ENCODE peak calls at places on chromosome 13, in seven cellular contexts. M is neural progenitor cell; X is pancreas; O is A549; W is upper lobe of left lung; A is astrocyte of the spinal cord; C is CD8-positive, alpha-beta T cell. B is an unnamed sample.

GRCh38 chr13:77751513-77752456 is 54.3 kb downstream of the SLAIN1 start:
- DNase-seq in M (peak), X (no peak), O (peak), W (peak), A (peak), C (peak), B (peak)

GRCh38 chr13:40985596-40986327 is 33.4 kb downstream of the ELF1 start:
- DNase-seq in M (no peak), X (no peak), O (no peak), W (no peak), A (no peak), C (no peak), B (no peak)

GRCh38 chr13:113437408-113438010 is 15.8 kb downstream of the ADPRHL1 start:
- DNase-seq in M (no peak), X (peak), O (peak), W (no peak), A (no peak), C (no peak), B (no peak)

GRCh38 chr13:21670006-21670882 is 629 bp upstream of the FGF9 start:
- DNase-seq in M (peak), X (peak), O (peak), W (peak), A (peak), C (peak), B (no peak)

GRCh38 chr13:75399168-75399878 is 82.6 kb downstream of the TBC1D4 start:
- DNase-seq in M (no peak), X (no peak), O (no peak), W (no peak), A (peak), C (no peak), B (no peak)

GRCh38 chr13:81393686-81394085 is 1052.8 kb upstream of the SPRY2 start:
- DNase-seq in M (peak), X (no peak), O (no peak), W (no peak), A (no peak), C (no peak), B (no peak)

GRCh38 chr13:87810391-87810801 is 139.2 kb downstream of the SLITRK5 start:
- DNase-seq in M (peak), X (peak), O (peak), W (no peak), A (no peak), C (no peak), B (no peak)

GRCh38 chr13:72400859-72401258 is 326.6 kb downstream of the MZT1 start:
- DNase-seq in M (no peak), X (no peak), O (no peak), W (no peak), A (no peak), C (no peak), B (no peak)

GRCh38 chr13:113848431-113849260 is 15.2 kb downstream of the GAS6 start:
- DNase-seq in M (no peak), X (no peak), O (no peak), W (no peak), A (no peak), C (no peak), B (no peak)

GRCh38 chr13:113596321-113597200 is 12.0 kb downstream of the TFDP1 start:
- DNase-seq in M (no peak), X (peak), O (no peak), W (peak), A (no peak), C (no peak), B (no peak)

GRCh38 chr13:66951426-66951825 is 278.7 kb downstream of the PCDH9 start:
- DNase-seq in M (no peak), X (no peak), O (no peak), W (no peak), A (no peak), C (no peak), B (no peak)

DNA sequence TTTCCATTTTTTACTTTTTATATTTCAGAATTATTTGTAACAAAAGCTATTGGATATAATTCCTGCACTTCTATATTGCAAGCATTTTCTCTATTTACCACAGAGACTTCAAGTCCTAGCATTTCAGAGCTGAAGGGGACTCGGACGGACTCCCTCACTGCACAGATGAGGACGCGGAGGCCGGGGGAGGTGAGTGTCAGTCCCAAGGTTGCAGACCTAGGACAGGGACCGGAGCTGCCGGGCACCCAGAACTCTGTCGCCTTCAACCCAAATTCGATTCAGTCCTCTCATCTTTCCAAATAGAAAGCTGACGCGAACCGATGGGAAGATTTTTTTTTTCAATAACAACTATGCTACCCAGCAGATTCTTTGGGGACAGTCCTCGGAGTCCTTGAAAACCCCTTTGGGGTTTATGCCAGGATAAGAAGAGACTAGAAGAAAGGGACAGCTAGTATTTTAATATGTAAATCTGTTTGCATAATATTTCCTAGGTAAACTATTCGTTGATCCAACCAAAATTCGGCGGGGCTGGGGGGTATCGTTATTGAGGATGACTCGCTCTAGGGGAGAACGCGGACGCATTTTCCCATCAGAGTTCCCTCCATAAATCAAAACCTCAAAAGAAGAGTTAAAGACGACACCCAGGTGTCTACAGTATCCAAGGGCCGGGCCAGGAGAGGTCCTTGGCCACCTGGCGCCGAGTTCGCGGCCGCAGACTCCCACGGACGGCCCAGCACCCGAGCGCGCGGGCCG is 804 bp downstream of the FLT3 start:
- DNase-seq in M (peak), X (no peak), O (no peak), W (no peak), A (no peak), C (no peak), B (no peak)
- H3K4me3 ChIP-seq in M (peak), X (peak), O (no peak), W (peak), A (no peak), C (peak), B (peak)

DNA sequence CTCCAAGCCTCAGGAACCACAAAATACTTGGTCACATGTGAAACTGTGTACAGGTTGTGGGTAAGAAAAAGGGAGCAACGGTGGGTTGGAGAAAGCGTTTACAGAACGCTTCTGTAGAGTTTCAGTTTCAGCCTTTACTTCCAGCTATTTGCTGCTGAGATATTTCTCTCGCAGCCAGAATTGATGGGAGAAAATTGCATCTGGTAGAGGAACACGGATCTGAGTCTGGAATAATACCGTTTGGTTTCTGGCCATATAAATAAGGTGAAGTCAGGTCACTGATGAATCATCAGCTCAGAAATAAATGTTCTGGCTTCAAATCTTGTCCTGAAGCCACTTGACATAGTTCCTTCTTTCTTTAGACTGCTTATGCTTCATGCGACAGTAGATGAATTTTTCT is 20.3 kb upstream of the RFC3 start:
- DNase-seq in M (no peak), X (no peak), O (no peak), W (no peak), A (peak), C (no peak), B (no peak)
- H3K4me3 ChIP-seq in M (no peak), X (no peak), O (no peak), W (peak), A (no peak), C (no peak), B (peak)

GRCh38 chr13:36014763-36015162 is 116.4 kb downstream of the DCLK1 start:
- DNase-seq in M (no peak), X (no peak), O (no peak), W (no peak), A (no peak), C (no peak), B (no peak)
- H3K4me3 ChIP-seq in M (no peak), X (no peak), O (no peak), W (no peak), A (no peak), C (no peak), B (no peak)

GRCh38 chr13:37076818-37077217 is 17.3 kb upstream of the SUPT20H start:
- DNase-seq in M (no peak), X (no peak), O (no peak), W (no peak), A (no peak), C (no peak), B (no peak)
- H3K4me3 ChIP-seq in M (no peak), X (no peak), O (no peak), W (no peak), A (no peak), C (no peak), B (no peak)

B was measured in skeletal muscle cell.